ENCODE peak calls at places on chromosomes 12 and 14, in six cellular contexts. V is suprapubic skin, A is tibial artery, W is breast epithelium, O is heart right ventricle, P is left lung. X is an unnamed sample.

GRCh38 chr12:124497658-124498057 is 69.8 kb downstream of the NCOR2 start:
- DNase-seq in O (peak; percentile 72), A (peak; percentile 87), W (no peak), P (no peak), V (peak; percentile 86), X (no peak)

GRCh38 chr14:30756594-30756993 is 117.8 kb upstream of the COCH start:
- DNase-seq in W (no peak), O (no peak), V (no peak), P (no peak), A (no peak), X (no peak)

GRCh38 chr14:55733609-55734008 is 153.6 kb downstream of the KTN1 start:
- DNase-seq in V (no peak), A (no peak), W (no peak), O (no peak), P (no peak), X (no peak)

GRCh38 chr14:98579140-98579539 is 692.9 kb downstream of the BCL11B start:
- DNase-seq in W (no peak), A (no peak), O (no peak), V (no peak), P (no peak), X (no peak)

GRCh38 chr14:36935976-36936678 is 236.3 kb downstream of the SLC25A21 start:
- DNase-seq in O (no peak), P (no peak), A (no peak), W (no peak), V (no peak), X (no peak)

GRCh38 chr14:105563347-105563737 is 37.0 kb downstream of the TMEM121 start:
- DNase-seq in P (no peak), A (no peak), O (no peak), W (no peak), V (no peak), X (no peak)

GRCh38 chr12:21683115-21683514 is 25.5 kb upstream of the LDHB start:
- DNase-seq in V (no peak), P (no peak), O (no peak), W (no peak), A (no peak), X (no peak)

GRCh38 chr14:50601405-50601804 is 41.5 kb downstream of the ATL1 start:
- DNase-seq in W (no peak), V (no peak), P (no peak), A (no peak), O (no peak), X (no peak)

GRCh38 chr14:103576371-103577024 is 13.7 kb downstream of the COA8 start:
- DNase-seq in A (peak; percentile 94), O (peak; percentile 86), P (peak; percentile 91), W (peak; percentile 76), V (peak; percentile 94), X (no peak)

GRCh38 chr12:91355150-91356006 is 172.8 kb upstream of the DCN start:
- DNase-seq in V (peak; percentile 81), P (no peak), A (peak; percentile 73), O (peak; percentile 37), W (peak; percentile 58), X (peak; percentile 32)

GRCh38 chr12:24133385-24133784 is 183.9 kb upstream of the SOX5 start:
- DNase-seq in W (no peak), A (no peak), P (no peak), O (no peak), V (no peak), X (no peak)

GRCh38 chr12:70268972-70269371 is 25.7 kb downstream of the CNOT2 start:
- DNase-seq in V (no peak), O (no peak), P (no peak), A (no peak), W (no peak), X (no peak)

GRCh38 chr14:67553547-67553946 is 20.5 kb downstream of the PLEKHH1 start:
- DNase-seq in V (peak; percentile 17), P (no peak), A (no peak), W (no peak), O (no peak), X (no peak)

GRCh38 chr12:56151672-56152131 is 685 bp upstream of the MYL6B start:
- DNase-seq in A (no peak), O (no peak), P (peak; percentile 81), V (no peak), W (peak; percentile 68), X (peak; percentile 73)

GRCh38 chr14:64502476-64503183 is 1.0 kb downstream of the ZBTB25 start:
- DNase-seq in O (no peak), W (no peak), V (peak; percentile 74), A (no peak), P (no peak), X (peak; percentile 63)
- H3K4me1 ChIP-seq in O (peaks cover 50% of the 10 kb centered on the region), W (peaks cover 22% of the 10 kb centered on the region), V (peaks cover 51% of the 10 kb centered on the region), A (peaks cover 54% of the 10 kb centered on the region), P (peaks cover 59% of the 10 kb centered on the region), X (peaks cover 70% of the 10 kb centered on the region)

GRCh38 chr12:120642086-120642485 is 1.7 kb downstream of the CABP1 start:
- DNase-seq in V (no peak), O (no peak), P (no peak), A (no peak), W (no peak), X (no peak)

GRCh38 chr12:120642806-120643205 is 2.4 kb downstream of the CABP1 start:
- DNase-seq in P (no peak), O (no peak), A (no peak), V (no peak), W (no peak), X (no peak)

GRCh38 chr12:120643574-120643973 is 3.1 kb downstream of the CABP1 start:
- DNase-seq in V (no peak), A (no peak), W (no peak), P (no peak), O (no peak), X (no peak)

GRCh38 chr12:120639771-120640721 is at the start of gene CABP1:
- DNase-seq in V (no peak), W (no peak), O (no peak), A (no peak), P (peak; percentile 80), X (peak; percentile 67)

GRCh38 chr12:120640840-120641833 is 711 bp downstream of the CABP1 start:
- DNase-seq in A (no peak), W (no peak), O (peak; percentile 55), P (peak; percentile 88), V (no peak), X (peak; percentile 41)
- H3K4me3 ChIP-seq in A (peak overlapping the region; percentile 34), W (peak overlapping the region; percentile 52), O (peak overlapping the region; percentile 49), P (peak overlapping the region; percentile 40), V (peak overlapping the region; percentile 60), X (no peak overlapping the region)

GRCh38 chr12:34294137-34294536 is 271.8 kb downstream of the ALG10 start:
- DNase-seq in V (no peak), A (no peak), W (peak; percentile 37), O (peak; percentile 1), P (peak; percentile 33), X (no peak)

GRCh38 chr12:34297126-34297789 is 275.0 kb downstream of the ALG10 start:
- DNase-seq in W (peak; percentile 14), V (no peak), O (peak; percentile 1), P (peak; percentile 35), A (peak; percentile 45), X (no peak)

GRCh38 chr12:34294671-34295365 is 272.5 kb downstream of the ALG10 start:
- DNase-seq in O (peak; percentile 1), A (peak; percentile 62), P (peak; percentile 43), V (no peak), W (peak; percentile 28), X (no peak)

GRCh38 chr12:34296143-34297041 is 274.1 kb downstream of the ALG10 start:
- DNase-seq in O (peak; percentile 1), W (peak; percentile 34), V (peak; percentile 45), P (peak; percentile 46), A (peak; percentile 52), X (no peak)

DNA sequence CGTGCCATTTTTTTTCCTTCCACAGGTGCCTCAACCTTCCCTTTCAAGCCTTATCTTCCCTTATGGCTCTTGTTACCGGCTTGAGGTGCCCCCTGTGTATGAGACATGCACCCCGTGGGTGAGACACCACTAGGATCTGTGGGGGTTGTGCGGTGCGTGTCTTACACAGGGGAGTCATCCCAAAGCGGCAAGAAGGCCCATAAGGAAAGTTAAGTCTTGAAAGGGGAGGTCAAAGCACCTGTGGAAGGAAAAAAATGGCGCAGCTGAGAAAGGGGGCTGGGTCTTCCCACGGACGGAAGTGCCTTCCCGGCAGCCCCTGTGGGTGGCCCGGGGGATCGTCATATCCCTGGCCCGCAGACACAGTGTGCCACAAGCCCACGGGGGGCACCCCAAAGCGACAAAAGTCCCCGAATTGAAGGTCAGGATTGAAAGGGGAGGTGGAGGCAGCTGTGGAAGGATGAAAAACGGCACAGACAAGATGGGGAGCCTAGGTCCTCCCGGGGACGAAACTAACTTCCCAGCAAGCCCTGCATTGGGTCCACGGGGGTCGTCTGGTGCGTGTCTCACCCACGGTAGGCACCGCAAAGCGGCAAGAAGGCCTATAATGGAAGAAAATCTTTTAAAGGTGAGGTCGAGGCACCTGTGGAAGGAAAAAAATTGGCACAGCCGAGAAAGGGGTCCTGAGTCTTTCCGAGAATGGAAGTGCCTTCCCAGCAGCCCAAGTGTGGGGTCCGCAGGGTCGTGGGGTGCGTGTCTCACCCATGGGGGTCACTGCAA is 273.3 kb downstream of the ALG10 start:
- DNase-seq in A (peak; percentile 48), O (no peak), P (peak; percentile 42), V (no peak), W (peak; percentile 36), X (no peak)
- H3K9me3 ChIP-seq in A (no peaks in the 10 kb centered on the region), O (peaks cover 7% of the 10 kb centered on the region), P (peaks cover 99% of the 10 kb centered on the region), V (peaks cover 11% of the 10 kb centered on the region), W (peaks cover 61% of the 10 kb centered on the region), X (no peaks in the 10 kb centered on the region)

GRCh38 chr12:131606218-131606899 is 104.5 kb upstream of the SFSWAP start:
- DNase-seq in W (no peak), O (no peak), A (no peak), P (no peak), V (no peak), X (peak; percentile 51)

GRCh38 chr12:131610181-131610580 is 100.7 kb upstream of the SFSWAP start:
- DNase-seq in O (no peak), A (no peak), P (no peak), W (no peak), V (no peak), X (no peak)

GRCh38 chr12:131609762-131610161 is 101.1 kb upstream of the SFSWAP start:
- DNase-seq in A (no peak), O (no peak), W (no peak), V (no peak), P (no peak), X (no peak)

GRCh38 chr12:131608740-131609665 is 101.9 kb upstream of the SFSWAP start:
- DNase-seq in P (peak; percentile 90), W (peak; percentile 74), O (peak; percentile 75), V (peak; percentile 82), A (peak; percentile 76), X (peak; percentile 30)

DNA sequence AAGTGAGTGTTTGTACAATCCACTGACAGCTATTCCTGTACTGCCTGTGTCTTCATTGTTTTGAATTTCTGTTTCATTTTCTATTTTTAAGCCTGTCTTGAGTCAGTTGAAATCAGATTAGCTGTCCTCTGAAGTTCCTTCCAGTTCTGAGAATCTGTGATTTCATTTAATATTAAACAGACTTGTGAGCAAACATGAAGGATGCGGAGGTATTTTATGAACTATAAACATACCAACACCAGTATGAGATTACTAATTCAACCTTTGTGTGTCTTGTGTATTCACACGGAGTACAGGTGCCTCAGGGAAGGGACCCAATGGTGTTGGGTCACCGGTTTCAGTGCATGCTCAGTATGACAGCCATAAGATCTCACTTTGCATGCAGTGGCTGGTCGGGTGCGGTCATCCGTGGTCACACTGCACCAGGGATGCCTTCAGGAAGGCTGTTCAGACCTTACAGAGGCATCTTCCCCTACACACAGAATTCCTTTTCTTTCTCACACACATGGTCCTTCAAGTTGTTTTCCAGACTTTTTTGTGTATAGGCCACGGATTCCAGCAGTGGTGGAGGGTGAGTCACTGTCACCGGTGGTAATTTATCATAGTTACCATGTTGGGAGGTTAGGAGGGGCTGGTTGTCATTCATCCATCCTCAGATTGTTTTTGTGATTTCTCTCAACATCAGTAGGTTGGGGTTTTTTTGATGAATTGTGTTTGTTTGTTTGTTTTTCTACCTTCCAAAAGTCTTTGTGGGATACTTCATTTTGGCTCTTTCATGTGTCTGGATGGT is 103.0 kb upstream of the SFSWAP start:
- DNase-seq in W (no peak), V (no peak), A (no peak), P (no peak), O (no peak), X (peak; percentile 79)
- H3K4me1 ChIP-seq in W (no peaks in the 10 kb centered on the region), V (peaks cover 28% of the 10 kb centered on the region), A (peaks cover 4% of the 10 kb centered on the region), P (peaks cover 41% of the 10 kb centered on the region), O (no peaks in the 10 kb centered on the region), X (peaks cover 63% of the 10 kb centered on the region)